ENCODE peak calls at places on chromosomes 13 and 19, in seven cellular contexts. W is H9, E is neuronal stem cell, S is mesenchymal stem cell, D is IMR-90, J is H1, V is mesendoderm. K is an unnamed sample.
A peak's percentile ranks its signal among the peaks of the same experiment; 100 is the strongest.

GRCh38 chr19:45901912-45902650 is at the start of gene MYPOP:
- DNase-seq in W (peak; percentile 33), E (no peak), S (peak; percentile 32), D (no peak), J (no peak), V (peak; percentile 39), K (no peak)

GRCh38 chr13:109779074-109779473 is 7.3 kb downstream of the IRS2 start:
- DNase-seq in W (no peak), E (no peak), S (no peak), D (no peak), J (no peak), V (no peak), K (no peak)

GRCh38 chr13:39655041-39655568 is 357 bp upstream of the COG6 start:
- DNase-seq in W (no peak), E (peak; percentile 3), S (no peak), D (no peak), J (no peak), V (no peak), K (no peak)

GRCh38 chr13:110524484-110525254 is 36.9 kb downstream of the RAB20 start:
- DNase-seq in W (no peak), E (no peak), S (no peak), D (no peak), J (no peak), V (no peak), K (no peak)

GRCh38 chr13:36370108-36370429 is 23.9 kb upstream of the SPART start:
- DNase-seq in W (no peak), E (no peak), S (no peak), D (no peak), J (no peak), V (no peak), K (no peak)

GRCh38 chr13:33349996-33350826 is 64.7 kb upstream of the STARD13 start:
- DNase-seq in W (peak; percentile 32), E (peak; percentile 8), S (peak; percentile 66), D (peak; percentile 39), J (no peak), V (peak; percentile 26), K (no peak)

GRCh38 chr19:21698215-21698614 is 69.2 kb downstream of the ZNF100 start:
- DNase-seq in W (no peak), E (peak; percentile 14), S (peak; percentile 1), D (peak; percentile 1), J (no peak), V (peak; percentile 53), K (peak; percentile 15)

GRCh38 chr13:58963321-58963720 is 1200.4 kb downstream of the DIAPH3 start:
- DNase-seq in W (no peak), E (no peak), S (no peak), D (no peak), J (no peak), V (no peak), K (no peak)

GRCh38 chr13:113048766-113049165 is 56.8 kb upstream of the F7 start:
- DNase-seq in W (no peak), E (no peak), S (no peak), D (no peak), J (no peak), V (no peak), K (no peak)

GRCh38 chr13:54607421-54607820 is 1578.8 kb downstream of the OLFM4 start:
- DNase-seq in W (no peak), E (no peak), S (no peak), D (no peak), J (no peak), V (no peak), K (no peak)

GRCh38 chr13:89221557-89222158 is 1550.5 kb downstream of the SLITRK5 start:
- DNase-seq in W (no peak), E (no peak), S (no peak), D (no peak), J (no peak), V (no peak), K (no peak)

GRCh38 chr19:39845621-39846175 is 481 bp downstream of the FBL start:
- DNase-seq in W (no peak), E (no peak), S (peak; percentile 51), D (no peak), J (no peak), V (peak; percentile 60), K (no peak)

GRCh38 chr19:50230379-50231351 is 27.2 kb downstream of the MYH14 start:
- DNase-seq in W (peak; percentile 87), E (no peak), S (no peak), D (no peak), J (peak; percentile 44), V (peak; percentile 68), K (no peak)

GRCh38 chr13:49635599-49636433 is 7.5 kb downstream of the ARL11 start:
- DNase-seq in W (peak; percentile 85), E (no peak), S (peak; percentile 47), D (peak; percentile 43), J (peak; percentile 33), V (peak; percentile 83), K (no peak)

GRCh38 chr19:38838986-38839761 is 7.6 kb upstream of the ECH1 start:
- DNase-seq in W (no peak), E (no peak), S (no peak), D (no peak), J (no peak), V (no peak), K (peak; percentile 42)

GRCh38 chr13:31485651-31486051 is 253.7 kb upstream of the RXFP2 start:
- DNase-seq in W (no peak), E (no peak), S (no peak), D (no peak), J (no peak), V (peak; percentile 25), K (peak; percentile 40)

GRCh38 chr13:76967031-76967430 is 18.7 kb downstream of the ACOD1 start:
- DNase-seq in W (no peak), E (no peak), S (no peak), D (no peak), J (no peak), V (no peak), K (peak; percentile 72)

GRCh38 chr13:50161052-50161451 is 145.8 kb downstream of the KCNRG start:
- DNase-seq in W (no peak), E (no peak), S (peak; percentile 51), D (peak; percentile 56), J (no peak), V (no peak), K (no peak)

GRCh38 chr13:30408319-30409101 is 13.8 kb upstream of the UBE2L5 start:
- DNase-seq in W (peak; percentile 98), E (peak; percentile 87), S (peak; percentile 88), D (peak; percentile 79), J (peak; percentile 92), V (peak; percentile 98), K (peak; percentile 97)

GRCh38 chr13:85132986-85133385 is 666.2 kb downstream of the SLITRK6 start:
- DNase-seq in W (no peak), E (no peak), S (no peak), D (no peak), J (no peak), V (no peak), K (no peak)

GRCh38 chr19:33241091-33241529 is 15.5 kb upstream of the SLC7A10 start:
- DNase-seq in W (no peak), E (no peak), S (no peak), D (no peak), J (no peak), V (no peak), K (no peak)

GRCh38 chr19:46069841-46070341 is 29.1 kb upstream of the IGFL4 start:
- DNase-seq in W (no peak), E (no peak), S (peak; percentile 68), D (peak; percentile 93), J (no peak), V (no peak), K (peak; percentile 71)

GRCh38 chr19:39144487-39145071 is 19.0 kb downstream of the PAK4 start:
- DNase-seq in W (no peak), E (no peak), S (no peak), D (peak; percentile 22), J (no peak), V (peak; percentile 53), K (peak; percentile 61)

GRCh38 chr19:3056454-3057016 is 5.8 kb downstream of the TLE5 start:
- DNase-seq in W (no peak), E (no peak), S (no peak), D (no peak), J (no peak), V (peak; percentile 79), K (peak; percentile 85)

GRCh38 chr19:35037716-35038622 is 3.6 kb upstream of the HPN start:
- DNase-seq in W (no peak), E (no peak), S (no peak), D (no peak), J (no peak), V (no peak), K (no peak)

GRCh38 chr13:28239374-28239773 is 101.0 kb downstream of the PAN3 start:
- DNase-seq in W (no peak), E (no peak), S (peak; percentile 62), D (peak; percentile 4), J (no peak), V (no peak), K (peak; percentile 2)

GRCh38 chr13:101065314-101065713 is 351.0 kb downstream of the NALCN start:
- DNase-seq in W (no peak), E (no peak), S (no peak), D (no peak), J (no peak), V (no peak), K (no peak)
- H2AK5ac ChIP-seq in W (no peak overlapping the region), E (peak overlapping the region; percentile 42), S (no peak overlapping the region), D (no peak overlapping the region), J (no peak overlapping the region), V (no peak overlapping the region), K (no peak overlapping the region)

GRCh38 chr19:32220951-32221350 is 124.5 kb upstream of the ZNF507 start:
- DNase-seq in W (no peak), E (no peak), S (no peak), D (no peak), J (no peak), V (no peak), K (no peak)
- H2AK5ac ChIP-seq in W (no peak overlapping the region), E (no peak overlapping the region), S (no peak overlapping the region), D (no peak overlapping the region), J (no peak overlapping the region), V (no peak overlapping the region), K (no peak overlapping the region)

DNA sequence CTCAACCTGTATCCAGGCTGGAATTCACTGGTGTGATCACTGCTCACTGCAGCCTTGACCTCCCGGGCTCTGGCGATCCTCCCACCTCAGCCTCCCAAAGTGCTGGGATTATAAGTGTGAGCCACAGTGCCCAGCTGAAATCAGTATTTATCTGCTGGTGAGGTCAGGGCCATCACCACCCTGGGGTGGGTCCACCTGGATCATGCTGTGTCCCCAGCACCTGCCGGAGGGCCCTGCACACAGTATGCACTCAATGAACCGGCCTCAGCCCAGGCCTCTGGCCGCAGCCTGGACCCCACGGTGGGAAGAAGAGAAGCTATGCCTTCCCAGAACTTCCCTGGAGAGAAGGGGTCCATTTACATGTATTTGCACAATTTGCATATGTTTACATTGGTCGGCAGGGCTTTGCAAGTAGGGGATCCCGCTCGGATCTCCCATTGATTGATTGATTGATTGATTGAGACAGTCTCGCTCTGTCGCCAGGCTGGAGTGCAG is 2.6 kb upstream of the SLC5A5 start:
- DNase-seq in W (peak; percentile 70), E (no peak), S (no peak), D (no peak), J (no peak), V (no peak), K (no peak)
- H2AK5ac ChIP-seq in W (no peak overlapping the region), E (no peak overlapping the region), S (no peak overlapping the region), D (no peak overlapping the region), J (no peak overlapping the region), V (no peak overlapping the region), K (no peak overlapping the region)

DNA sequence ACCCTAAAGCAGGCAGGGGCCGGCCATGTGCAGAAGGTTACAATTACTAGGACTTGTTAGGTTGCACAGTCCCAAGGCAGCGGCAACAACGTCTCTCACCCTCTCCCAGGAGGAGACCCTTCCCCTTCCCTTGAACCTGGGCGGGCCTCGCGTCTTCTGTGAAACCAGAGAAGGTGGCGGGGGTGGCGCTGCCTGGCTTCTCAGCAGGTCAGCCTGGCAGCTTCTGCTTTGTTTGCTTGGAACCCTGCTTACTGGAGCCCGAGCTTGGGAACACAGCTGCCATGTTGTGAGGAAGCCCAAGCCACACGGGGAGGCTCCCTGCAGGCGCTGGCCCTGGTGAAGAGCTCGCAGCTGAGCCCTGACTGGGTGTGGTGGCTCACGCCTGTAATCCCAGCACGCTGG is 15.5 kb downstream of the MKNK2 start:
- DNase-seq in W (peak; percentile 83), E (no peak), S (no peak), D (no peak), J (no peak), V (no peak), K (no peak)
- H2AK5ac ChIP-seq in W (no peak overlapping the region), E (peak overlapping the region; percentile 96), S (no peak overlapping the region), D (no peak overlapping the region), J (peak overlapping the region; percentile 40), V (no peak overlapping the region), K (no peak overlapping the region)

K was measured in trophoblast cell.